ENCODE peak calls at places on chromosomes 1 and 21, in seven cellular contexts. One of them, this sample, is unnamed.
A peak's percentile ranks its signal among the peaks of the same experiment; 100 is the strongest.

GRCh38 chr1:150543500-150544143 is 5.6 kb upstream of the ADAMTSL4 start:
- DNase-seq in colonic mucosa: no peak
- DNase-seq in heart right ventricle: peak; percentile 52
- DNase-seq in A673: no peak
- DNase-seq in PC-9: no peak
- DNase-seq in body of pancreas: no peak
- DNase-seq in GM13977: no peak
- DNase-seq in this sample: no peak

GRCh38 chr1:44812822-44813543 is 4.7 kb downstream of the BTBD19 start:
- DNase-seq in GM13977: no peak
- DNase-seq in body of pancreas: peak; percentile 46
- DNase-seq in heart right ventricle: peak; percentile 42
- DNase-seq in A673: no peak
- DNase-seq in colonic mucosa: no peak
- DNase-seq in PC-9: no peak
- DNase-seq in this sample: no peak

GRCh38 chr1:92169606-92170005 is 48.1 kb upstream of the C1orf146 start:
- DNase-seq in GM13977: no peak
- DNase-seq in A673: no peak
- DNase-seq in body of pancreas: no peak
- DNase-seq in PC-9: no peak
- DNase-seq in colonic mucosa: no peak
- DNase-seq in heart right ventricle: no peak
- DNase-seq in this sample: no peak

GRCh38 chr1:51442198-51442597 is 76.9 kb downstream of the EPS15 start:
- DNase-seq in body of pancreas: no peak
- DNase-seq in GM13977: no peak
- DNase-seq in PC-9: no peak
- DNase-seq in heart right ventricle: no peak
- DNase-seq in A673: no peak
- DNase-seq in colonic mucosa: no peak
- DNase-seq in this sample: no peak

GRCh38 chr1:64893921-64894320 is 72.4 kb downstream of the JAK1 start:
- DNase-seq in GM13977: no peak
- DNase-seq in colonic mucosa: no peak
- DNase-seq in body of pancreas: no peak
- DNase-seq in heart right ventricle: no peak
- DNase-seq in A673: no peak
- DNase-seq in PC-9: no peak
- DNase-seq in this sample: no peak

GRCh38 chr1:12342261-12343003 is 112.6 kb downstream of the VPS13D start:
- DNase-seq in PC-9: no peak
- DNase-seq in GM13977: no peak
- DNase-seq in A673: no peak
- DNase-seq in body of pancreas: no peak
- DNase-seq in heart right ventricle: no peak
- DNase-seq in colonic mucosa: no peak
- DNase-seq in this sample: peak; percentile 8

GRCh38 chr1:184693011-184693410 is 61.6 kb downstream of the EDEM3 start:
- DNase-seq in GM13977: no peak
- DNase-seq in body of pancreas: no peak
- DNase-seq in heart right ventricle: no peak
- DNase-seq in PC-9: no peak
- DNase-seq in colonic mucosa: no peak
- DNase-seq in A673: no peak
- DNase-seq in this sample: no peak

GRCh38 chr1:24970926-24971530 is 41.0 kb upstream of the RUNX3 start:
- DNase-seq in PC-9: no peak
- DNase-seq in colonic mucosa: no peak
- DNase-seq in A673: peak; percentile 31
- DNase-seq in GM13977: no peak
- DNase-seq in body of pancreas: no peak
- DNase-seq in heart right ventricle: no peak
- DNase-seq in this sample: no peak

GRCh38 chr1:29650476-29650875 is 414.2 kb downstream of the PTPRU start:
- DNase-seq in heart right ventricle: no peak
- DNase-seq in body of pancreas: no peak
- DNase-seq in PC-9: no peak
- DNase-seq in colonic mucosa: peak; percentile 3
- DNase-seq in A673: no peak
- DNase-seq in GM13977: no peak
- DNase-seq in this sample: no peak

GRCh38 chr1:172948457-172948856 is 102.3 kb downstream of the TNFSF18 start:
- DNase-seq in heart right ventricle: no peak
- DNase-seq in colonic mucosa: no peak
- DNase-seq in body of pancreas: no peak
- DNase-seq in A673: no peak
- DNase-seq in GM13977: no peak
- DNase-seq in PC-9: no peak
- DNase-seq in this sample: no peak

GRCh38 chr21:15037894-15038293 is 26.9 kb downstream of the NRIP1 start:
- DNase-seq in GM13977: no peak
- DNase-seq in A673: no peak
- DNase-seq in body of pancreas: no peak
- DNase-seq in heart right ventricle: no peak
- DNase-seq in PC-9: no peak
- DNase-seq in colonic mucosa: no peak
- DNase-seq in this sample: no peak
- TF ChIP-seq CTCF in GM13977: no peak
- TF ChIP-seq CTCF in A673: no peak
- TF ChIP-seq CTCF in body of pancreas: no peak
- TF ChIP-seq CTCF in heart right ventricle: no peak
- TF ChIP-seq CTCF in PC-9: no peak
- TF ChIP-seq CTCF in colonic mucosa: no peak
- TF ChIP-seq CTCF in this sample: no peak

GRCh38 chr1:112386786-112387346 is 9.1 kb upstream of the CTTNBP2NL start:
- DNase-seq in heart right ventricle: no peak
- DNase-seq in A673: no peak
- DNase-seq in body of pancreas: no peak
- DNase-seq in GM13977: no peak
- DNase-seq in colonic mucosa: no peak
- DNase-seq in PC-9: no peak
- DNase-seq in this sample: no peak
- TF ChIP-seq CTCF in heart right ventricle: no peak
- TF ChIP-seq CTCF in A673: no peak
- TF ChIP-seq CTCF in body of pancreas: no peak
- TF ChIP-seq CTCF in GM13977: no peak
- TF ChIP-seq CTCF in colonic mucosa: no peak
- TF ChIP-seq CTCF in PC-9: no peak
- TF ChIP-seq CTCF in this sample: no peak

GRCh38 chr1:236124965-236125364 is 17.4 kb upstream of the GPR137B start:
- DNase-seq in body of pancreas: no peak
- DNase-seq in PC-9: no peak
- DNase-seq in GM13977: peak; percentile 67
- DNase-seq in A673: no peak
- DNase-seq in heart right ventricle: no peak
- DNase-seq in colonic mucosa: no peak
- DNase-seq in this sample: no peak
- TF ChIP-seq CTCF in body of pancreas: no peak
- TF ChIP-seq CTCF in PC-9: no peak
- TF ChIP-seq CTCF in GM13977: peak; percentile 45
- TF ChIP-seq CTCF in A673: no peak
- TF ChIP-seq CTCF in heart right ventricle: no peak
- TF ChIP-seq CTCF in colonic mucosa: no peak
- TF ChIP-seq CTCF in this sample: no peak

DNA sequence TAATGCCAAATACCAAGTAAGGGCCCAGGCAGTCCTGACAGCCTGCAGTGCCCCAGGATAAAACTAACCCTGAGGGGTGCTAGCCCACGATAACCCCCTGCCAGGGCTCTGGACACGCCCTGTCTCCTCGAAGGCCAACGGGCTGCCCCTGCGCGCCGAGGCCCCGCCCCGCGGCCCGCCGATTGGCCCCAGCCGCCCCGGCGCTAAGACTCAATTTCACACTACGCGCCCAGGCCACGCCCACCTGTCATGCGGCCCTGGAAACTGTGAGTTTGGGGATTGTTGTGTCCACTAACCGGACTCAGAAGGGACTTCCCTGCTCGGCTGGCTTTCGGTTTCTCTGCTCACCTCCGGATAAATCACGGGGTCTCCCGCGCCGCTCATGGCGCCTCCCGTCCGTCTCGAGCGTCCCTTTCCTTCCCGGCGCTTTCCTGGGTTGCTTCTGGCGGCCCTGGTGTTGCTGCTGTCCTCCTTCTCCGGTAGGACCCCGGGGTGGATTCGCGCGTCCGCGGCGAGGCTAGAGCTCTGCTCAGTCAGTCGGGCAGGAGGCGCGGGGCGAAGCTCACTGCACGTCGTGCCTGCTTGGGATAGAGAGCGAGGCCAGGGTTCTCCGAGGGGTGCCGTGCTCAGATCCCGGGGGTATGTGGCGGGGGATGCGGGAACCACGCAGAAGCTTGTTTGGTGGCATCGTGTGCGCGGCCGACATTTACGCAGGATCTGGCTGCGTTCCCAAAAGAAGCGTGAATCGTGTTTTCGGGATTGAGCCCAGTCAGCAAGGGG is at the start of gene CR1L:
- DNase-seq in body of pancreas: peak; percentile 73
- DNase-seq in GM13977: peak; percentile 84
- DNase-seq in colonic mucosa: peak; percentile 77
- DNase-seq in heart right ventricle: peak; percentile 77
- DNase-seq in A673: peak; percentile 71
- DNase-seq in PC-9: peak; percentile 77
- DNase-seq in this sample: peak; percentile 91
- TF ChIP-seq CTCF in body of pancreas: no peak
- TF ChIP-seq CTCF in GM13977: no peak
- TF ChIP-seq CTCF in colonic mucosa: no peak
- TF ChIP-seq CTCF in heart right ventricle: no peak
- TF ChIP-seq CTCF in A673: no peak
- TF ChIP-seq CTCF in PC-9: no peak
- TF ChIP-seq CTCF in this sample: no peak

GRCh38 chr1:202237052-202237451 is 43.5 kb downstream of the LGR6 start:
- DNase-seq in body of pancreas: peak; percentile 30
- DNase-seq in colonic mucosa: no peak
- DNase-seq in GM13977: peak; percentile 58
- DNase-seq in A673: peak; percentile 46
- DNase-seq in PC-9: peak; percentile 71
- DNase-seq in heart right ventricle: peak; percentile 26
- DNase-seq in this sample: peak; percentile 81
- TF ChIP-seq CTCF in body of pancreas: peak; percentile 35
- TF ChIP-seq CTCF in colonic mucosa: peak; percentile 33
- TF ChIP-seq CTCF in GM13977: peak; percentile 54
- TF ChIP-seq CTCF in A673: peak; percentile 46
- TF ChIP-seq CTCF in PC-9: peak; percentile 60
- TF ChIP-seq CTCF in heart right ventricle: peak; percentile 52
- TF ChIP-seq CTCF in this sample: peak; percentile 50

GRCh38 chr21:26027696-26028095 is 142.9 kb downstream of the APP start:
- DNase-seq in GM13977: no peak
- DNase-seq in heart right ventricle: no peak
- DNase-seq in body of pancreas: no peak
- DNase-seq in colonic mucosa: no peak
- DNase-seq in PC-9: no peak
- DNase-seq in A673: no peak
- DNase-seq in this sample: no peak

GRCh38 chr21:26028183-26028582 is 142.4 kb downstream of the APP start:
- DNase-seq in GM13977: no peak
- DNase-seq in PC-9: no peak
- DNase-seq in heart right ventricle: no peak
- DNase-seq in body of pancreas: no peak
- DNase-seq in A673: no peak
- DNase-seq in colonic mucosa: no peak
- DNase-seq in this sample: no peak

GRCh38 chr21:26032263-26032662 is 138.3 kb downstream of the APP start:
- DNase-seq in GM13977: no peak
- DNase-seq in heart right ventricle: no peak
- DNase-seq in A673: no peak
- DNase-seq in colonic mucosa: no peak
- DNase-seq in PC-9: no peak
- DNase-seq in body of pancreas: no peak
- DNase-seq in this sample: no peak
- TF ChIP-seq CTCF in GM13977: no peak
- TF ChIP-seq CTCF in heart right ventricle: no peak
- TF ChIP-seq CTCF in A673: peak; percentile 36
- TF ChIP-seq CTCF in colonic mucosa: no peak
- TF ChIP-seq CTCF in PC-9: no peak
- TF ChIP-seq CTCF in body of pancreas: peak; percentile 10
- TF ChIP-seq CTCF in this sample: no peak

DNA sequence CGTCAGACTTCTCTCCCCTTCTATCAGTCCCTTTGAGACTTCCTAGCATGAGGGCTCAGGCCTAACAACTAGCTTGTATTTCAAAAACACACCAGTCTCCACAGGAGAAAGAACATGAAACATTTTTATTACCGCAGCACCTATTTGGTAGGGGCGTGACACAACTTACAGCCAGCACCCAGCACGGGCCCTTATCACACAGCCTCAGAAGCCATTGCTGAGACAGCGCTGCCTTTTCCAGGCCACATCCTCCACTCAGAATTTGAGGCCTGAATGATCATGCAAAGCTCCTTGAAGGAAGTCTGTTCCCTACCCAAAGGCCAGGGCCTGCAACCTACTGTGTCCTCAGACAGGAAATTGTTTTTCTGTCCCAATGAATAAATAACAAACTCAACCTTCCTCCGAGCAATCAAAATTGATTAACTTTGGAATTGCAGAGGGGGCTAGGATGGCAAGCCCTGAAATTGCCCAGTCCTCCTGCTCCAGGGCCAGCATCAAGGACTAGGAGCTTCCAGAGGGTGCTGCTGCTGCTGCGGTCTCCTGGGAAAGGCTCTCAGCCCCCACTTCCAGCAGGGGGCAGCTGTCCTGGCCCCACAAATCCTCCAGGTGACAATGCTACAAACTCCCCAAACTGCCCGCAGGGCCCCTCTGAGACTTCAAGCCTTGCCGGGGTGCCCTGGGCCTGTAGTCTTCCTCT is 94.3 kb upstream of the GALNT2 start:
- DNase-seq in colonic mucosa: no peak
- DNase-seq in body of pancreas: no peak
- DNase-seq in heart right ventricle: no peak
- DNase-seq in A673: peak; percentile 10
- DNase-seq in PC-9: no peak
- DNase-seq in GM13977: no peak
- DNase-seq in this sample: peak; percentile 27
- TF ChIP-seq CTCF in colonic mucosa: peak; percentile 31
- TF ChIP-seq CTCF in body of pancreas: peak; percentile 25
- TF ChIP-seq CTCF in heart right ventricle: peak; percentile 30
- TF ChIP-seq CTCF in A673: peak; percentile 34
- TF ChIP-seq CTCF in PC-9: peak; percentile 33
- TF ChIP-seq CTCF in GM13977: peak; percentile 31
- TF ChIP-seq CTCF in this sample: no peak

This sample was measured in Calu3.